ENCODE peak calls at places on chromosomes 12 and 14, in seven cellular contexts. H, O, I, W, J, M and K are unnamed samples. For H3K4me1 and H3K36me3, the result is how much of the 10 kb centered on the place peaks cover.

GRCh38 chr12:76855266-76855665 is 23.6 kb downstream of the CSRP2 start:
- DNase-seq in H (no peak), O (no peak), I (no peak), W (no peak), J (no peak), M (no peak), K (no peak)

GRCh38 chr12:58914457-58914856 is 5.8 kb downstream of the LRIG3 start:
- DNase-seq in H (no peak), O (no peak), I (no peak), W (peak), J (no peak), M (no peak), K (no peak)

GRCh38 chr14:101241807-101242278 is 319.5 kb upstream of the DIO3 start:
- DNase-seq in H (no peak), O (peak), I (no peak), W (no peak), J (no peak), M (no peak), K (no peak)

GRCh38 chr12:121748218-121748570 is 35.6 kb downstream of the TMEM120B start:
- DNase-seq in H (no peak), O (no peak), I (no peak), W (no peak), J (no peak), M (no peak), K (no peak)

GRCh38 chr12:128687851-128688250 is 135.9 kb downstream of the SLC15A4 start:
- DNase-seq in H (no peak), O (no peak), I (no peak), W (no peak), J (no peak), M (no peak), K (no peak)

GRCh38 chr12:75725505-75726120 is 214.2 kb upstream of the KRR1 start:
- DNase-seq in H (no peak), O (no peak), I (peak), W (peak), J (no peak), M (no peak), K (no peak)

GRCh38 chr12:52419656-52420055 is 13.5 kb upstream of the KRT82 start:
- DNase-seq in H (no peak), O (no peak), I (peak), W (no peak), J (no peak), M (no peak), K (no peak)

GRCh38 chr12:96534339-96534738 is 45.0 kb downstream of the CFAP54 start:
- DNase-seq in H (no peak), O (no peak), I (peak), W (peak), J (no peak), M (no peak), K (no peak)

GRCh38 chr12:30694971-30695326 is 720 bp downstream of the IPO8 start:
- DNase-seq in H (peak), O (peak), I (peak), W (peak), J (peak), M (peak), K (no peak)

GRCh38 chr12:38151991-38152700 is 164.4 kb upstream of the ALG10B start:
- DNase-seq in H (no peak), O (no peak), I (no peak), W (no peak), J (no peak), M (peak), K (no peak)

GRCh38 chr12:91219919-91220318 is 37.3 kb upstream of the DCN start:
- DNase-seq in H (no peak), O (no peak), I (no peak), W (no peak), J (no peak), M (no peak), K (no peak)

GRCh38 chr14:29521526-29522137 is 406.0 kb downstream of the PRKD1 start:
- DNase-seq in H (no peak), O (no peak), I (peak), W (peak), J (no peak), M (no peak), K (no peak)

GRCh38 chr12:52389313-52390207 is 4.1 kb upstream of the KRT84 start:
- DNase-seq in H (no peak), O (no peak), I (peak), W (no peak), J (no peak), M (no peak), K (no peak)

GRCh38 chr14:96512122-96512521 is 9.9 kb downstream of the PAPOLA start:
- DNase-seq in H (no peak), O (no peak), I (no peak), W (no peak), J (no peak), M (no peak), K (no peak)

GRCh38 chr12:116694653-116695463 is 43.0 kb downstream of the SPRING1 start:
- DNase-seq in H (no peak), O (no peak), I (no peak), W (no peak), J (no peak), M (no peak), K (no peak)

GRCh38 chr12:116692605-116693004 is 45.3 kb downstream of the SPRING1 start:
- DNase-seq in H (no peak), O (no peak), I (no peak), W (no peak), J (no peak), M (no peak), K (no peak)

GRCh38 chr12:116691636-116692035 is 46.2 kb downstream of the SPRING1 start:
- DNase-seq in H (no peak), O (no peak), I (no peak), W (no peak), J (no peak), M (no peak), K (no peak)

GRCh38 chr12:116695464-116695725 is 42.5 kb downstream of the SPRING1 start:
- DNase-seq in H (no peak), O (no peak), I (no peak), W (no peak), J (no peak), M (no peak), K (no peak)

GRCh38 chr12:116693259-116694227 is 44.3 kb downstream of the SPRING1 start:
- DNase-seq in H (peak), O (no peak), I (no peak), W (no peak), J (peak), M (no peak), K (no peak)
- H3K4me1 ChIP-seq in H (under half), O (under half), I (under half), W (under half), J (under half), M (under half), K (under half)

GRCh38 chr14:59490756-59491155 is 6.4 kb downstream of the JKAMP start:
- DNase-seq in H (no peak), O (no peak), I (no peak), W (no peak), J (no peak), M (no peak), K (no peak)
- H3K36me3 ChIP-seq in H (half or more), O (under half), I (under half), W (under half), J (under half), M (under half), K (half or more)

GRCh38 chr12:19382111-19382526 is 57.2 kb upstream of the AEBP2 start:
- DNase-seq in H (peak), O (no peak), I (peak), W (peak), J (peak), M (no peak), K (no peak)
- H3K4me1 ChIP-seq in H (under half), O (under half), I (under half), W (under half), J (under half), M (under half), K (under half)

GRCh38 chr14:72939630-72940029 is 13.4 kb downstream of the DCAF4 start:
- DNase-seq in H (no peak), O (no peak), I (no peak), W (no peak), J (no peak), M (no peak), K (no peak)
- H3K36me3 ChIP-seq in H (half or more), O (under half), I (under half), W (under half), J (under half), M (under half), K (under half)

GRCh38 chr12:104243971-104244370 is 28.4 kb downstream of the TXNRD1 start:
- DNase-seq in H (no peak), O (no peak), I (no peak), W (no peak), J (no peak), M (no peak), K (no peak)
- H3K4me1 ChIP-seq in H (under half), O (under half), I (under half), W (under half), J (under half), M (under half), K (under half)

DNA sequence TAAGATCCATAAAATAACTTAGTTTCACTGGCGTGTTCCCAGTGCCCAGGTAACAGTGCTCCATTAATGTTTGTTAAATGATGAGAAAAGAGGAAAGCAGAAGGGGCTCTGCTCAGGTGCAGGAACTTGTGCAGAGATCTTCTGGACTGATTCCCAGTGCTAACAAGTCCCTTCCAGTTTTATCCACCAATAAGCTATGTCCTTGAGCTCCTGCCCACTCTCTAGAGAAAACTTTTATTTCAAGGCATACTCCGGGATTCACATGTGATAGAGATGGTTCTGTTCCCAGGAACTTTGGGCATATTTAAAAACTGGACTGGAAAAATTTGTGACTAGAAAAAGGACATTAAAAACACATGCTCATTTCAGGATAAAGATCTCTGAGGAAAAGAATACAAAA is 1.9 kb downstream of the GYS2 start:
- DNase-seq in H (no peak), O (no peak), I (no peak), W (no peak), J (no peak), M (no peak), K (no peak)
- H3K36me3 ChIP-seq in H (under half), O (under half), I (under half), W (under half), J (under half), M (under half), K (under half)

GRCh38 chr12:27462151-27462694 is 15.7 kb downstream of the SMCO2 start:
- DNase-seq in H (no peak), O (no peak), I (peak), W (peak), J (no peak), M (no peak), K (no peak)
- H3K4me1 ChIP-seq in H (under half), O (under half), I (under half), W (under half), J (under half), M (under half), K (under half)